ENCODE peak calls at places on chromosomes 1 and 21, in nine cellular contexts. R, Z, Y, O, I, J, X, V and G are unnamed samples.

GRCh38 chr21:42370894-42371654 is 4.7 kb upstream of the TFF1 start:
- DNase-seq in X (no peak), V (no peak), Z (no peak), R (no peak), Y (no peak), O (no peak), J (no peak), I (no peak), G (no peak)

GRCh38 chr1:172089768-172090510 is 248.6 kb downstream of the DNM3 start:
- DNase-seq in I (peak), Y (no peak), Z (peak), X (peak), R (peak), J (no peak), V (peak), O (peak), G (peak)

GRCh38 chr1:89311757-89312156 is 39.1 kb upstream of the GBP5 start:
- DNase-seq in J (no peak), I (no peak), X (no peak), R (no peak), Z (no peak), V (no peak), Y (no peak), O (no peak), G (peak)

GRCh38 chr1:164659621-164660414 is 100.8 kb downstream of the PBX1 start:
- DNase-seq in J (no peak), X (no peak), I (no peak), Y (peak), R (no peak), V (no peak), Z (no peak), O (peak), G (peak)

GRCh38 chr1:42176902-42177519 is 12.5 kb upstream of the GUCA2A start:
- DNase-seq in V (no peak), X (no peak), J (no peak), I (no peak), O (peak), Z (peak), Y (peak), R (peak), G (peak)

GRCh38 chr21:32771134-32771523 is 426 bp downstream of the PAXBP1 start:
- DNase-seq in Y (peak), J (peak), V (no peak), Z (peak), X (no peak), O (peak), R (no peak), I (peak), G (peak)

GRCh38 chr1:210731193-210731592 is 402.5 kb downstream of the HHAT start:
- DNase-seq in X (no peak), Z (no peak), V (no peak), Y (no peak), R (no peak), I (no peak), J (no peak), O (no peak), G (no peak)

GRCh38 chr1:32246888-32247273 is at the start of gene FAM167B:
- DNase-seq in J (peak), V (no peak), I (no peak), O (no peak), X (no peak), Y (no peak), Z (peak), R (no peak), G (no peak)

GRCh38 chr1:6057170-6057569 is 11.5 kb downstream of the KCNAB2 start:
- DNase-seq in I (no peak), R (no peak), X (no peak), J (no peak), Z (no peak), V (no peak), O (no peak), Y (no peak), G (no peak)

GRCh38 chr1:41558761-41559171 is 74.3 kb upstream of the EDN2 start:
- DNase-seq in O (no peak), X (no peak), R (no peak), Z (no peak), J (no peak), V (no peak), I (no peak), Y (peak), G (no peak)

GRCh38 chr1:29689372-29690030 is 453.2 kb downstream of the PTPRU start:
- DNase-seq in I (no peak), Y (no peak), V (no peak), R (no peak), X (no peak), Z (no peak), O (peak), J (no peak), G (no peak)

GRCh38 chr21:25717491-25718139 is 17.1 kb downstream of the ATP5PF start:
- DNase-seq in J (no peak), Z (peak), V (no peak), O (no peak), I (no peak), X (no peak), R (no peak), Y (peak), G (no peak)

GRCh38 chr1:119542492-119542946 is 35.5 kb downstream of the HSD3B1 start:
- DNase-seq in J (no peak), X (no peak), Z (no peak), V (no peak), I (no peak), Y (no peak), O (no peak), R (no peak), G (no peak)

GRCh38 chr1:208161005-208161404 is 83.2 kb downstream of the PLXNA2 start:
- DNase-seq in X (no peak), R (no peak), V (no peak), J (no peak), Z (no peak), Y (no peak), O (peak), I (no peak), G (no peak)

GRCh38 chr1:171717080-171717479 is 24.8 kb downstream of the VAMP4 start:
- DNase-seq in Z (no peak), R (no peak), X (no peak), Y (no peak), V (no peak), I (no peak), O (no peak), J (no peak), G (no peak)

GRCh38 chr1:216750031-216750627 is 26.9 kb upstream of the ESRRG start:
- DNase-seq in Y (peak), V (no peak), X (no peak), R (no peak), Z (peak), O (peak), I (no peak), J (peak), G (peak)

GRCh38 chr1:156090822-156091188 is 8.5 kb upstream of the MEX3A start:
- DNase-seq in I (peak), X (peak), V (peak), Z (peak), Y (peak), O (peak), R (peak), J (peak), G (peak)

GRCh38 chr1:172733815-172734214 is 74.9 kb downstream of the FASLG start:
- DNase-seq in Z (no peak), X (no peak), O (no peak), R (no peak), J (no peak), I (no peak), V (no peak), Y (no peak), G (no peak)

GRCh38 chr1:15525043-15525958 is 1.3 kb upstream of the CASP9 start:
- DNase-seq in Y (peak), I (no peak), R (peak), V (no peak), Z (no peak), J (peak), X (no peak), O (peak), G (peak)

GRCh38 chr21:42630626-42631025 is 22.8 kb upstream of the PDE9A start:
- DNase-seq in Z (no peak), R (no peak), X (no peak), J (no peak), V (no peak), O (peak), Y (no peak), I (no peak), G (no peak)

GRCh38 chr1:19042675-19043578 is 86.5 kb upstream of the IFFO2 start:
- DNase-seq in X (peak), I (no peak), V (no peak), Y (no peak), J (no peak), Z (no peak), O (peak), R (no peak), G (no peak)

GRCh38 chr1:7469255-7469938 is 301.7 kb upstream of the VAMP3 start:
- DNase-seq in V (no peak), O (no peak), Z (peak), I (no peak), R (no peak), J (peak), X (no peak), Y (no peak), G (peak)

GRCh38 chr1:196607940-196608339 is 300 bp downstream of the KCNT2 start:
- DNase-seq in X (no peak), Y (no peak), R (no peak), V (no peak), J (no peak), O (no peak), I (no peak), Z (peak), G (no peak)

GRCh38 chr1:79845951-79846350 is 839.4 kb upstream of the ADGRL4 start:
- DNase-seq in Z (peak), V (no peak), X (no peak), O (no peak), R (no peak), I (no peak), J (no peak), Y (no peak), G (no peak)

GRCh38 chr1:66217021-66217420 is 316.9 kb upstream of the SGIP1 start:
- DNase-seq in O (no peak), J (peak), I (no peak), Y (no peak), R (no peak), V (no peak), Z (peak), X (no peak), G (no peak)

GRCh38 chr1:33347650-33347992 is 26.7 kb upstream of the A3GALT2 start:
- DNase-seq in R (no peak), X (no peak), J (no peak), I (no peak), O (no peak), Z (peak), Y (peak), V (no peak), G (peak)

GRCh38 chr1:227949341-227949921 is 1.7 kb upstream of the WNT9A start:
- DNase-seq in J (no peak), Y (no peak), Z (no peak), R (no peak), X (no peak), V (no peak), I (no peak), O (no peak), G (no peak)

GRCh38 chr1:230080834-230081233 is 13.8 kb downstream of the GALNT2 start:
- DNase-seq in X (no peak), J (no peak), I (no peak), R (no peak), Z (no peak), V (no peak), O (no peak), Y (no peak), G (no peak)

GRCh38 chr1:85297855-85298629 is 21.6 kb upstream of the BCL10 start:
- DNase-seq in J (peak), O (no peak), V (peak), Y (no peak), R (peak), X (peak), I (peak), Z (peak), G (peak)

GRCh38 chr1:182625716-182626504 is 21.7 kb upstream of the RGS16 start:
- DNase-seq in Y (no peak), X (no peak), Z (no peak), V (no peak), I (no peak), R (no peak), J (no peak), O (no peak), G (no peak)